ENCODE peak calls at places on chromosomes 12 and 14, in seven cellular contexts. One of them, this sample, is unnamed.

GRCh38 chr14:101817511-101818001 is 56.0 kb downstream of the PPP2R5C start:
- DNase-seq in lung: no peak
- DNase-seq in endothelial cell of umbilical vein: no peak
- DNase-seq in cardiac muscle cell: no peak
- DNase-seq in CD8-positive, alpha-beta memory T cell: peak; percentile 70
- DNase-seq in mesenchymal stem cell: no peak
- DNase-seq in K562: peak; percentile 16
- DNase-seq in this sample: no peak

GRCh38 chr14:64113279-64113678 is 180.9 kb downstream of the ESR2 start:
- DNase-seq in lung: no peak
- DNase-seq in endothelial cell of umbilical vein: no peak
- DNase-seq in cardiac muscle cell: no peak
- DNase-seq in CD8-positive, alpha-beta memory T cell: no peak
- DNase-seq in mesenchymal stem cell: no peak
- DNase-seq in K562: no peak
- DNase-seq in this sample: peak; percentile 75

GRCh38 chr14:39060818-39061437 is 42.1 kb downstream of the SEC23A start:
- DNase-seq in lung: no peak
- DNase-seq in endothelial cell of umbilical vein: no peak
- DNase-seq in cardiac muscle cell: no peak
- DNase-seq in CD8-positive, alpha-beta memory T cell: no peak
- DNase-seq in mesenchymal stem cell: no peak
- DNase-seq in K562: no peak
- DNase-seq in this sample: no peak

GRCh38 chr12:75591628-75592027 is 80.2 kb upstream of the KRR1 start:
- DNase-seq in lung: no peak
- DNase-seq in endothelial cell of umbilical vein: no peak
- DNase-seq in cardiac muscle cell: peak; percentile 36
- DNase-seq in CD8-positive, alpha-beta memory T cell: no peak
- DNase-seq in mesenchymal stem cell: peak; percentile 43
- DNase-seq in K562: no peak
- DNase-seq in this sample: no peak

GRCh38 chr12:54287316-54288157 is 7.0 kb downstream of the HNRNPA1 start:
- DNase-seq in lung: no peak
- DNase-seq in endothelial cell of umbilical vein: no peak
- DNase-seq in cardiac muscle cell: no peak
- DNase-seq in CD8-positive, alpha-beta memory T cell: no peak
- DNase-seq in mesenchymal stem cell: no peak
- DNase-seq in K562: peak; percentile 4
- DNase-seq in this sample: no peak

GRCh38 chr14:94601961-94602391 is 10.2 kb upstream of the SERPINA3 start:
- DNase-seq in lung: peak; percentile 44
- DNase-seq in endothelial cell of umbilical vein: peak; percentile 51
- DNase-seq in cardiac muscle cell: peak; percentile 97
- DNase-seq in CD8-positive, alpha-beta memory T cell: no peak
- DNase-seq in mesenchymal stem cell: peak; percentile 30
- DNase-seq in K562: peak; percentile 7
- DNase-seq in this sample: peak; percentile 51

GRCh38 chr12:76890407-76891143 is 11.8 kb upstream of the CSRP2 start:
- DNase-seq in lung: no peak
- DNase-seq in endothelial cell of umbilical vein: no peak
- DNase-seq in cardiac muscle cell: no peak
- DNase-seq in CD8-positive, alpha-beta memory T cell: no peak
- DNase-seq in mesenchymal stem cell: no peak
- DNase-seq in K562: no peak
- DNase-seq in this sample: no peak

GRCh38 chr14:21712039-21712438 is 38.4 kb upstream of the OR4E1 start:
- DNase-seq in lung: no peak
- DNase-seq in endothelial cell of umbilical vein: no peak
- DNase-seq in cardiac muscle cell: no peak
- DNase-seq in CD8-positive, alpha-beta memory T cell: no peak
- DNase-seq in mesenchymal stem cell: no peak
- DNase-seq in K562: no peak
- DNase-seq in this sample: no peak

GRCh38 chr14:60178164-60178563 is 13.0 kb upstream of the DHRS7 start:
- DNase-seq in lung: no peak
- DNase-seq in endothelial cell of umbilical vein: no peak
- DNase-seq in cardiac muscle cell: no peak
- DNase-seq in CD8-positive, alpha-beta memory T cell: no peak
- DNase-seq in mesenchymal stem cell: no peak
- DNase-seq in K562: no peak
- DNase-seq in this sample: no peak

GRCh38 chr14:61602733-61603077 is 92.6 kb upstream of the HIF1A start:
- DNase-seq in lung: no peak
- DNase-seq in endothelial cell of umbilical vein: no peak
- DNase-seq in cardiac muscle cell: peak; percentile 83
- DNase-seq in CD8-positive, alpha-beta memory T cell: no peak
- DNase-seq in mesenchymal stem cell: no peak
- DNase-seq in K562: no peak
- DNase-seq in this sample: no peak

GRCh38 chr12:91630906-91631305 is 448.3 kb upstream of the DCN start:
- DNase-seq in lung: no peak
- DNase-seq in endothelial cell of umbilical vein: no peak
- DNase-seq in cardiac muscle cell: no peak
- DNase-seq in CD8-positive, alpha-beta memory T cell: no peak
- DNase-seq in mesenchymal stem cell: no peak
- DNase-seq in K562: no peak
- DNase-seq in this sample: no peak

GRCh38 chr14:70665448-70666363 is 24.0 kb downstream of the TTC9 start:
- DNase-seq in lung: peak; percentile 78
- DNase-seq in endothelial cell of umbilical vein: no peak
- DNase-seq in cardiac muscle cell: no peak
- DNase-seq in CD8-positive, alpha-beta memory T cell: no peak
- DNase-seq in mesenchymal stem cell: no peak
- DNase-seq in K562: no peak
- DNase-seq in this sample: peak; percentile 84

GRCh38 chr12:95413576-95413975 is 60.4 kb upstream of the METAP2 start:
- DNase-seq in lung: no peak
- DNase-seq in endothelial cell of umbilical vein: no peak
- DNase-seq in cardiac muscle cell: no peak
- DNase-seq in CD8-positive, alpha-beta memory T cell: no peak
- DNase-seq in mesenchymal stem cell: peak; percentile 14
- DNase-seq in K562: no peak
- DNase-seq in this sample: no peak

GRCh38 chr14:104680056-104680805 is 9.2 kb upstream of the INF2 start:
- DNase-seq in lung: no peak
- DNase-seq in endothelial cell of umbilical vein: peak; percentile 67
- DNase-seq in cardiac muscle cell: peak; percentile 75
- DNase-seq in CD8-positive, alpha-beta memory T cell: no peak
- DNase-seq in mesenchymal stem cell: peak; percentile 87
- DNase-seq in K562: peak; percentile 21
- DNase-seq in this sample: peak; percentile 54

GRCh38 chr12:24069532-24070395 is 120.3 kb upstream of the SOX5 start:
- DNase-seq in lung: no peak
- DNase-seq in endothelial cell of umbilical vein: no peak
- DNase-seq in cardiac muscle cell: peak; percentile 60
- DNase-seq in CD8-positive, alpha-beta memory T cell: no peak
- DNase-seq in mesenchymal stem cell: no peak
- DNase-seq in K562: no peak
- DNase-seq in this sample: peak; percentile 11

GRCh38 chr14:90514015-90514398 is 117.2 kb downstream of the CALM1 start:
- DNase-seq in lung: no peak
- DNase-seq in endothelial cell of umbilical vein: no peak
- DNase-seq in cardiac muscle cell: no peak
- DNase-seq in CD8-positive, alpha-beta memory T cell: no peak
- DNase-seq in mesenchymal stem cell: no peak
- DNase-seq in K562: no peak
- DNase-seq in this sample: peak; percentile 42

GRCh38 chr12:68932701-68933563 is at the start of gene CPM:
- DNase-seq in lung: peak; percentile 78
- DNase-seq in endothelial cell of umbilical vein: peak; percentile 8
- DNase-seq in cardiac muscle cell: peak; percentile 68
- DNase-seq in CD8-positive, alpha-beta memory T cell: peak; percentile 62
- DNase-seq in mesenchymal stem cell: peak; percentile 28
- DNase-seq in K562: peak; percentile 88
- DNase-seq in this sample: peak; percentile 85

GRCh38 chr12:19954163-19954562 is 414.2 kb upstream of the PDE3A start:
- DNase-seq in lung: no peak
- DNase-seq in endothelial cell of umbilical vein: no peak
- DNase-seq in cardiac muscle cell: no peak
- DNase-seq in CD8-positive, alpha-beta memory T cell: no peak
- DNase-seq in mesenchymal stem cell: no peak
- DNase-seq in K562: no peak
- DNase-seq in this sample: no peak

GRCh38 chr14:102442241-102443211 is 67.0 kb downstream of the ANKRD9 start:
- DNase-seq in lung: no peak
- DNase-seq in endothelial cell of umbilical vein: no peak
- DNase-seq in cardiac muscle cell: no peak
- DNase-seq in CD8-positive, alpha-beta memory T cell: no peak
- DNase-seq in mesenchymal stem cell: no peak
- DNase-seq in K562: no peak
- DNase-seq in this sample: peak; percentile 87

GRCh38 chr12:1560704-1561103 is 33.7 kb downstream of the FBXL14 start:
- DNase-seq in lung: no peak
- DNase-seq in endothelial cell of umbilical vein: no peak
- DNase-seq in cardiac muscle cell: no peak
- DNase-seq in CD8-positive, alpha-beta memory T cell: no peak
- DNase-seq in mesenchymal stem cell: no peak
- DNase-seq in K562: no peak
- DNase-seq in this sample: no peak

GRCh38 chr12:50790081-50790480 is 26.2 kb downstream of the ATF1 start:
- DNase-seq in lung: no peak
- DNase-seq in endothelial cell of umbilical vein: no peak
- DNase-seq in cardiac muscle cell: peak; percentile 35
- DNase-seq in CD8-positive, alpha-beta memory T cell: no peak
- DNase-seq in mesenchymal stem cell: peak; percentile 17
- DNase-seq in K562: no peak
- DNase-seq in this sample: no peak

GRCh38 chr14:29927596-29928341 is at the start of gene PRKD1:
- DNase-seq in lung: peak; percentile 59
- DNase-seq in endothelial cell of umbilical vein: peak; percentile 4
- DNase-seq in cardiac muscle cell: peak; percentile 84
- DNase-seq in CD8-positive, alpha-beta memory T cell: no peak
- DNase-seq in mesenchymal stem cell: peak; percentile 76
- DNase-seq in K562: peak; percentile 71
- DNase-seq in this sample: peak; percentile 51

GRCh38 chr12:15806826-15807225 is 17.6 kb upstream of the EPS8 start:
- DNase-seq in lung: no peak
- DNase-seq in endothelial cell of umbilical vein: no peak
- DNase-seq in cardiac muscle cell: no peak
- DNase-seq in CD8-positive, alpha-beta memory T cell: no peak
- DNase-seq in mesenchymal stem cell: no peak
- DNase-seq in K562: no peak
- DNase-seq in this sample: no peak

GRCh38 chr14:34981743-34982420 is 910 bp upstream of the SRP54 start:
- DNase-seq in lung: peak; percentile 31
- DNase-seq in endothelial cell of umbilical vein: no peak
- DNase-seq in cardiac muscle cell: peak; percentile 58
- DNase-seq in CD8-positive, alpha-beta memory T cell: no peak
- DNase-seq in mesenchymal stem cell: peak; percentile 84
- DNase-seq in K562: no peak
- DNase-seq in this sample: peak; percentile 35

GRCh38 chr12:124004233-124004875 is 31.3 kb downstream of the ZNF664 start:
- DNase-seq in lung: no peak
- DNase-seq in endothelial cell of umbilical vein: no peak
- DNase-seq in cardiac muscle cell: no peak
- DNase-seq in CD8-positive, alpha-beta memory T cell: no peak
- DNase-seq in mesenchymal stem cell: peak; percentile 81
- DNase-seq in K562: no peak
- DNase-seq in this sample: no peak
- H3K4me3 ChIP-seq in lung: no peak overlapping the region
- H3K4me3 ChIP-seq in endothelial cell of umbilical vein: no peak overlapping the region
- H3K4me3 ChIP-seq in cardiac muscle cell: no peak overlapping the region
- H3K4me3 ChIP-seq in CD8-positive, alpha-beta memory T cell: no peak overlapping the region
- H3K4me3 ChIP-seq in mesenchymal stem cell: no peak overlapping the region
- H3K4me3 ChIP-seq in K562: no peak overlapping the region
- H3K4me3 ChIP-seq in this sample: no peak overlapping the region

DNA sequence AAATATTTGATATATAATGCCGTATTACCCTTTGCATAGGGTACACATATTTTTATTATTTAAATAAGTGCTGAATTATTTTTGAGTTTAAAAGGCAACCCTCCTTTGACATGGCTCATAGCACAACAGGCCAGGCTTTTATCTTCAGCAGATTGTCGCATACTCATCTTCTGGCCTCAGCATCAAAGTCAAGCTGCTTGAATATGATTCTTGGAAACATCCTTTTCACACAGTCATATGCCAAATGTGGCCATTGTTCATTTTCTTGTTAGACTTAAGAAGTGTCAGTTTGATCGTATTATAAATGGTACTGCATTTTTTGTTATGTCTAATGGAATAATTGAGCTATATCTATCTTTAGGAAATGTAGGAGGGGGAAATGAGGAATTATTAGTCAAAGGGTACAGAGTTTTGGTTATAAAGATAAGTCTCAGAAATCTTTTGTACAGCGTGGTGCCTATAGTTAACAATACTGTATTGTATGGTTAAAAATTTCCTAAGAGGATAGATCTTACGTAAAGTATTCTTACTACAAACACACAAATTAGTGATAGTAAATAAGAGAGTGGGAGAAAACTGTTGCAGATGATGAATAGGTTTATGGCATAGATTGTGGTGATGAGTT is 138.6 kb downstream of the FUT8 start:
- DNase-seq in lung: no peak
- DNase-seq in endothelial cell of umbilical vein: no peak
- DNase-seq in cardiac muscle cell: no peak
- DNase-seq in CD8-positive, alpha-beta memory T cell: no peak
- DNase-seq in mesenchymal stem cell: no peak
- DNase-seq in K562: no peak
- DNase-seq in this sample: no peak
- H3K4me3 ChIP-seq in lung: no peak overlapping the region
- H3K4me3 ChIP-seq in endothelial cell of umbilical vein: no peak overlapping the region
- H3K4me3 ChIP-seq in cardiac muscle cell: no peak overlapping the region
- H3K4me3 ChIP-seq in CD8-positive, alpha-beta memory T cell: no peak overlapping the region
- H3K4me3 ChIP-seq in mesenchymal stem cell: no peak overlapping the region
- H3K4me3 ChIP-seq in K562: no peak overlapping the region
- H3K4me3 ChIP-seq in this sample: no peak overlapping the region

DNA sequence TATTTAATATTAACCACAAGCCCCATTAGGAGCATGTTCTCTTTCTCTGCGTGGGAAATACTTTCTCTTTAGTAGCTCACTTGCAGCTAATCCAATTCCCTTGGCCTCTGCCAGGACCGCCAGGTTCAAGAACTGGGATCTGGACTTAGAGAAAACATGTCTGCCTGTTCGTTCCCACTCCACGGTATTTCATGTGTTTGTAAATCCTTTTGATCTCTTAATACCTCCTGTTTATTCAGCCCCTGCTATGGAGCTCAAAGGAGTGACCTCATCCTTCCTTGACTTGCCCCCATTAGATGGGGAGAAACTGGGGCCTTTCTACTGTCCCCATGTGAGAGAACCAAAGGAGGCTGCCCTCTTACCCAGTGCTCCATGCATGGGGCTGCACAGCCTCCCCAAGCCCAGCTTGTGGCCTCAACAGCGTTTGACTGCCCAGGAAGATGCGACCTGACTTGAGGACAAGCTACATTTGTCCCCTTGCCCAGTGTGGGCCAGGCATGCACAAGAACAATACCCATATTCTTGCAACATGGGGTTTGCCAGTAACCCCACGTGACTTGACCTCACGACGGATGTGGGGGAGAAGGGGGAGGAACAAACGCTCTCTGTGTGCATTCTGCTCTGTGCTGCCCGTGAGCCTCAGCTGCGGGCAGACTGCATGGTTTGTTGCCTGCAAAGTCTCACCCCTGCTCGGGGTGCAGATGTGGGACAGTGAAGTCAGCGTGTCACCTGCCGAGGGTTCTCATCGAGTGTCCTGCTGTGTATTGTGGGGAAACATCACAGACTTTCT is 30.3 kb downstream of the CD9 start:
- DNase-seq in lung: peak; percentile 72
- DNase-seq in endothelial cell of umbilical vein: no peak
- DNase-seq in cardiac muscle cell: peak; percentile 60
- DNase-seq in CD8-positive, alpha-beta memory T cell: peak; percentile 74
- DNase-seq in mesenchymal stem cell: no peak
- DNase-seq in K562: no peak
- DNase-seq in this sample: peak; percentile 74
- H3K4me3 ChIP-seq in lung: no peak overlapping the region
- H3K4me3 ChIP-seq in endothelial cell of umbilical vein: no peak overlapping the region
- H3K4me3 ChIP-seq in cardiac muscle cell: no peak overlapping the region
- H3K4me3 ChIP-seq in CD8-positive, alpha-beta memory T cell: peak overlapping the region; percentile 26
- H3K4me3 ChIP-seq in mesenchymal stem cell: peak overlapping the region; percentile 58
- H3K4me3 ChIP-seq in K562: no peak overlapping the region
- H3K4me3 ChIP-seq in this sample: no peak overlapping the region

GRCh38 chr14:73746540-73747385 is 32.6 kb upstream of the PNMA1 start:
- DNase-seq in lung: no peak
- DNase-seq in endothelial cell of umbilical vein: no peak
- DNase-seq in cardiac muscle cell: no peak
- DNase-seq in CD8-positive, alpha-beta memory T cell: no peak
- DNase-seq in mesenchymal stem cell: peak; percentile 45
- DNase-seq in K562: no peak
- DNase-seq in this sample: no peak
- H3K4me3 ChIP-seq in lung: no peak overlapping the region
- H3K4me3 ChIP-seq in endothelial cell of umbilical vein: no peak overlapping the region
- H3K4me3 ChIP-seq in cardiac muscle cell: no peak overlapping the region
- H3K4me3 ChIP-seq in CD8-positive, alpha-beta memory T cell: no peak overlapping the region
- H3K4me3 ChIP-seq in mesenchymal stem cell: no peak overlapping the region
- H3K4me3 ChIP-seq in K562: no peak overlapping the region
- H3K4me3 ChIP-seq in this sample: no peak overlapping the region

This sample was measured in transverse colon.